ENCODE peak calls at places on chromosomes 5 and 9, in eight cellular contexts. One of them, this sample, is unnamed.

GRCh38 chr5:122112063-122112462 is 17.3 kb upstream of the ZNF474 start:
- DNase-seq in stimulated activated CD4-positive, alpha-beta T cell treated with anti-CD3 and anti-CD28 coated beads, Interleukin-4, amount 100 ng/mL, for 4 hours: no peak
- DNase-seq in left ventricle myocardium superior: no peak
- DNase-seq in activated CD8-positive, alpha-beta memory T cell treated with anti-CD3 and anti-CD28 coated beads, Interleukin-2, amount 50 U/mL, for 4 hours: no peak
- DNase-seq in gastrocnemius medialis: no peak
- DNase-seq in GM04504: no peak
- DNase-seq in GM23338: no peak
- DNase-seq in stimulated activated CD8-positive, alpha-beta memory T cell treated with anti-CD3 and anti-CD28 coated beads, Interleukin-15, amount 100 ng/mL, for 1 hour: no peak
- DNase-seq in this sample: no peak

GRCh38 chr5:34598177-34598794 is 57.8 kb upstream of the RAI14 start:
- DNase-seq in GM23338: no peak
- DNase-seq in left ventricle myocardium superior: no peak
- DNase-seq in gastrocnemius medialis: no peak
- DNase-seq in stimulated activated CD4-positive, alpha-beta T cell treated with anti-CD3 and anti-CD28 coated beads, Interleukin-4, amount 100 ng/mL, for 4 hours: no peak
- DNase-seq in GM04504: peak
- DNase-seq in activated CD8-positive, alpha-beta memory T cell treated with anti-CD3 and anti-CD28 coated beads, Interleukin-2, amount 50 U/mL, for 4 hours: no peak
- DNase-seq in stimulated activated CD8-positive, alpha-beta memory T cell treated with anti-CD3 and anti-CD28 coated beads, Interleukin-15, amount 100 ng/mL, for 1 hour: no peak
- DNase-seq in this sample: no peak

GRCh38 chr5:80369521-80369920 is 38.3 kb upstream of the ZFYVE16 start:
- DNase-seq in stimulated activated CD4-positive, alpha-beta T cell treated with anti-CD3 and anti-CD28 coated beads, Interleukin-4, amount 100 ng/mL, for 4 hours: no peak
- DNase-seq in left ventricle myocardium superior: no peak
- DNase-seq in GM04504: no peak
- DNase-seq in activated CD8-positive, alpha-beta memory T cell treated with anti-CD3 and anti-CD28 coated beads, Interleukin-2, amount 50 U/mL, for 4 hours: no peak
- DNase-seq in stimulated activated CD8-positive, alpha-beta memory T cell treated with anti-CD3 and anti-CD28 coated beads, Interleukin-15, amount 100 ng/mL, for 1 hour: no peak
- DNase-seq in gastrocnemius medialis: no peak
- DNase-seq in GM23338: no peak
- DNase-seq in this sample: no peak

GRCh38 chr9:133846483-133847090 is 108.4 kb upstream of the SARDH start:
- DNase-seq in gastrocnemius medialis: no peak
- DNase-seq in stimulated activated CD8-positive, alpha-beta memory T cell treated with anti-CD3 and anti-CD28 coated beads, Interleukin-15, amount 100 ng/mL, for 1 hour: no peak
- DNase-seq in GM04504: no peak
- DNase-seq in left ventricle myocardium superior: peak
- DNase-seq in GM23338: no peak
- DNase-seq in stimulated activated CD4-positive, alpha-beta T cell treated with anti-CD3 and anti-CD28 coated beads, Interleukin-4, amount 100 ng/mL, for 4 hours: no peak
- DNase-seq in activated CD8-positive, alpha-beta memory T cell treated with anti-CD3 and anti-CD28 coated beads, Interleukin-2, amount 50 U/mL, for 4 hours: no peak
- DNase-seq in this sample: no peak

GRCh38 chr9:125815568-125815967 is 68.4 kb downstream of the PBX3 start:
- DNase-seq in stimulated activated CD4-positive, alpha-beta T cell treated with anti-CD3 and anti-CD28 coated beads, Interleukin-4, amount 100 ng/mL, for 4 hours: no peak
- DNase-seq in left ventricle myocardium superior: no peak
- DNase-seq in gastrocnemius medialis: no peak
- DNase-seq in stimulated activated CD8-positive, alpha-beta memory T cell treated with anti-CD3 and anti-CD28 coated beads, Interleukin-15, amount 100 ng/mL, for 1 hour: no peak
- DNase-seq in GM23338: peak
- DNase-seq in activated CD8-positive, alpha-beta memory T cell treated with anti-CD3 and anti-CD28 coated beads, Interleukin-2, amount 50 U/mL, for 4 hours: no peak
- DNase-seq in GM04504: no peak
- DNase-seq in this sample: no peak

GRCh38 chr5:107040907-107041306 is 629.8 kb downstream of the EFNA5 start:
- DNase-seq in gastrocnemius medialis: no peak
- DNase-seq in stimulated activated CD8-positive, alpha-beta memory T cell treated with anti-CD3 and anti-CD28 coated beads, Interleukin-15, amount 100 ng/mL, for 1 hour: no peak
- DNase-seq in GM04504: no peak
- DNase-seq in left ventricle myocardium superior: no peak
- DNase-seq in activated CD8-positive, alpha-beta memory T cell treated with anti-CD3 and anti-CD28 coated beads, Interleukin-2, amount 50 U/mL, for 4 hours: no peak
- DNase-seq in stimulated activated CD4-positive, alpha-beta T cell treated with anti-CD3 and anti-CD28 coated beads, Interleukin-4, amount 100 ng/mL, for 4 hours: no peak
- DNase-seq in GM23338: no peak
- DNase-seq in this sample: no peak

GRCh38 chr5:154476343-154477213 is 1.4 kb downstream of the HAND1 start:
- DNase-seq in GM23338: peak
- DNase-seq in left ventricle myocardium superior: no peak
- DNase-seq in stimulated activated CD4-positive, alpha-beta T cell treated with anti-CD3 and anti-CD28 coated beads, Interleukin-4, amount 100 ng/mL, for 4 hours: no peak
- DNase-seq in activated CD8-positive, alpha-beta memory T cell treated with anti-CD3 and anti-CD28 coated beads, Interleukin-2, amount 50 U/mL, for 4 hours: no peak
- DNase-seq in gastrocnemius medialis: no peak
- DNase-seq in stimulated activated CD8-positive, alpha-beta memory T cell treated with anti-CD3 and anti-CD28 coated beads, Interleukin-15, amount 100 ng/mL, for 1 hour: no peak
- DNase-seq in GM04504: no peak
- DNase-seq in this sample: no peak

GRCh38 chr9:105846825-105847224 is 152.5 kb downstream of the TMEM38B start:
- DNase-seq in stimulated activated CD8-positive, alpha-beta memory T cell treated with anti-CD3 and anti-CD28 coated beads, Interleukin-15, amount 100 ng/mL, for 1 hour: no peak
- DNase-seq in GM04504: no peak
- DNase-seq in activated CD8-positive, alpha-beta memory T cell treated with anti-CD3 and anti-CD28 coated beads, Interleukin-2, amount 50 U/mL, for 4 hours: no peak
- DNase-seq in gastrocnemius medialis: no peak
- DNase-seq in GM23338: no peak
- DNase-seq in stimulated activated CD4-positive, alpha-beta T cell treated with anti-CD3 and anti-CD28 coated beads, Interleukin-4, amount 100 ng/mL, for 4 hours: no peak
- DNase-seq in left ventricle myocardium superior: no peak
- DNase-seq in this sample: no peak

GRCh38 chr5:154411338-154411737 is 34.5 kb upstream of the SAP30L start:
- DNase-seq in gastrocnemius medialis: peak
- DNase-seq in GM04504: no peak
- DNase-seq in left ventricle myocardium superior: no peak
- DNase-seq in stimulated activated CD4-positive, alpha-beta T cell treated with anti-CD3 and anti-CD28 coated beads, Interleukin-4, amount 100 ng/mL, for 4 hours: no peak
- DNase-seq in GM23338: no peak
- DNase-seq in stimulated activated CD8-positive, alpha-beta memory T cell treated with anti-CD3 and anti-CD28 coated beads, Interleukin-15, amount 100 ng/mL, for 1 hour: no peak
- DNase-seq in activated CD8-positive, alpha-beta memory T cell treated with anti-CD3 and anti-CD28 coated beads, Interleukin-2, amount 50 U/mL, for 4 hours: no peak
- DNase-seq in this sample: no peak

GRCh38 chr5:34998058-34998789 is 49.5 kb downstream of the AGXT2 start:
- DNase-seq in left ventricle myocardium superior: no peak
- DNase-seq in stimulated activated CD8-positive, alpha-beta memory T cell treated with anti-CD3 and anti-CD28 coated beads, Interleukin-15, amount 100 ng/mL, for 1 hour: no peak
- DNase-seq in activated CD8-positive, alpha-beta memory T cell treated with anti-CD3 and anti-CD28 coated beads, Interleukin-2, amount 50 U/mL, for 4 hours: no peak
- DNase-seq in gastrocnemius medialis: no peak
- DNase-seq in GM04504: peak
- DNase-seq in stimulated activated CD4-positive, alpha-beta T cell treated with anti-CD3 and anti-CD28 coated beads, Interleukin-4, amount 100 ng/mL, for 4 hours: no peak
- DNase-seq in GM23338: no peak
- DNase-seq in this sample: no peak

GRCh38 chr5:10920400-10920799 is 159.4 kb upstream of the DAP start:
- DNase-seq in left ventricle myocardium superior: no peak
- DNase-seq in GM23338: no peak
- DNase-seq in stimulated activated CD8-positive, alpha-beta memory T cell treated with anti-CD3 and anti-CD28 coated beads, Interleukin-15, amount 100 ng/mL, for 1 hour: no peak
- DNase-seq in GM04504: no peak
- DNase-seq in activated CD8-positive, alpha-beta memory T cell treated with anti-CD3 and anti-CD28 coated beads, Interleukin-2, amount 50 U/mL, for 4 hours: no peak
- DNase-seq in stimulated activated CD4-positive, alpha-beta T cell treated with anti-CD3 and anti-CD28 coated beads, Interleukin-4, amount 100 ng/mL, for 4 hours: no peak
- DNase-seq in gastrocnemius medialis: no peak
- DNase-seq in this sample: no peak

GRCh38 chr5:177995691-177996595 is at the start of gene PROP1:
- DNase-seq in gastrocnemius medialis: no peak
- DNase-seq in activated CD8-positive, alpha-beta memory T cell treated with anti-CD3 and anti-CD28 coated beads, Interleukin-2, amount 50 U/mL, for 4 hours: no peak
- DNase-seq in GM04504: no peak
- DNase-seq in stimulated activated CD4-positive, alpha-beta T cell treated with anti-CD3 and anti-CD28 coated beads, Interleukin-4, amount 100 ng/mL, for 4 hours: no peak
- DNase-seq in stimulated activated CD8-positive, alpha-beta memory T cell treated with anti-CD3 and anti-CD28 coated beads, Interleukin-15, amount 100 ng/mL, for 1 hour: no peak
- DNase-seq in GM23338: no peak
- DNase-seq in left ventricle myocardium superior: no peak
- DNase-seq in this sample: no peak

GRCh38 chr5:149636191-149636860 is 55.0 kb downstream of the ARHGEF37 start:
- DNase-seq in GM04504: no peak
- DNase-seq in stimulated activated CD4-positive, alpha-beta T cell treated with anti-CD3 and anti-CD28 coated beads, Interleukin-4, amount 100 ng/mL, for 4 hours: no peak
- DNase-seq in gastrocnemius medialis: no peak
- DNase-seq in left ventricle myocardium superior: no peak
- DNase-seq in activated CD8-positive, alpha-beta memory T cell treated with anti-CD3 and anti-CD28 coated beads, Interleukin-2, amount 50 U/mL, for 4 hours: no peak
- DNase-seq in stimulated activated CD8-positive, alpha-beta memory T cell treated with anti-CD3 and anti-CD28 coated beads, Interleukin-15, amount 100 ng/mL, for 1 hour: no peak
- DNase-seq in GM23338: no peak
- DNase-seq in this sample: no peak

GRCh38 chr5:78221964-78222451 is 72.5 kb downstream of the AP3B1 start:
- DNase-seq in GM23338: peak
- DNase-seq in stimulated activated CD8-positive, alpha-beta memory T cell treated with anti-CD3 and anti-CD28 coated beads, Interleukin-15, amount 100 ng/mL, for 1 hour: no peak
- DNase-seq in stimulated activated CD4-positive, alpha-beta T cell treated with anti-CD3 and anti-CD28 coated beads, Interleukin-4, amount 100 ng/mL, for 4 hours: no peak
- DNase-seq in activated CD8-positive, alpha-beta memory T cell treated with anti-CD3 and anti-CD28 coated beads, Interleukin-2, amount 50 U/mL, for 4 hours: no peak
- DNase-seq in left ventricle myocardium superior: no peak
- DNase-seq in GM04504: peak
- DNase-seq in gastrocnemius medialis: no peak
- DNase-seq in this sample: peak

GRCh38 chr5:102754499-102755424 is at the start of gene PAM:
- DNase-seq in GM04504: peak
- DNase-seq in stimulated activated CD8-positive, alpha-beta memory T cell treated with anti-CD3 and anti-CD28 coated beads, Interleukin-15, amount 100 ng/mL, for 1 hour: no peak
- DNase-seq in GM23338: peak
- DNase-seq in stimulated activated CD4-positive, alpha-beta T cell treated with anti-CD3 and anti-CD28 coated beads, Interleukin-4, amount 100 ng/mL, for 4 hours: peak
- DNase-seq in gastrocnemius medialis: peak
- DNase-seq in activated CD8-positive, alpha-beta memory T cell treated with anti-CD3 and anti-CD28 coated beads, Interleukin-2, amount 50 U/mL, for 4 hours: peak
- DNase-seq in left ventricle myocardium superior: peak
- DNase-seq in this sample: no peak

GRCh38 chr5:137342764-137343163 is 156.4 kb downstream of the SPOCK1 start:
- DNase-seq in gastrocnemius medialis: no peak
- DNase-seq in stimulated activated CD4-positive, alpha-beta T cell treated with anti-CD3 and anti-CD28 coated beads, Interleukin-4, amount 100 ng/mL, for 4 hours: no peak
- DNase-seq in stimulated activated CD8-positive, alpha-beta memory T cell treated with anti-CD3 and anti-CD28 coated beads, Interleukin-15, amount 100 ng/mL, for 1 hour: no peak
- DNase-seq in GM04504: no peak
- DNase-seq in activated CD8-positive, alpha-beta memory T cell treated with anti-CD3 and anti-CD28 coated beads, Interleukin-2, amount 50 U/mL, for 4 hours: no peak
- DNase-seq in GM23338: no peak
- DNase-seq in left ventricle myocardium superior: no peak
- DNase-seq in this sample: no peak

GRCh38 chr5:105508519-105508918 is 1945.9 kb upstream of the NUDT12 start:
- DNase-seq in stimulated activated CD4-positive, alpha-beta T cell treated with anti-CD3 and anti-CD28 coated beads, Interleukin-4, amount 100 ng/mL, for 4 hours: no peak
- DNase-seq in activated CD8-positive, alpha-beta memory T cell treated with anti-CD3 and anti-CD28 coated beads, Interleukin-2, amount 50 U/mL, for 4 hours: no peak
- DNase-seq in GM04504: no peak
- DNase-seq in stimulated activated CD8-positive, alpha-beta memory T cell treated with anti-CD3 and anti-CD28 coated beads, Interleukin-15, amount 100 ng/mL, for 1 hour: no peak
- DNase-seq in GM23338: no peak
- DNase-seq in gastrocnemius medialis: no peak
- DNase-seq in left ventricle myocardium superior: no peak
- DNase-seq in this sample: no peak

GRCh38 chr5:172683696-172684464 is 42.8 kb downstream of the NEURL1B start:
- DNase-seq in GM04504: no peak
- DNase-seq in gastrocnemius medialis: no peak
- DNase-seq in left ventricle myocardium superior: peak
- DNase-seq in stimulated activated CD8-positive, alpha-beta memory T cell treated with anti-CD3 and anti-CD28 coated beads, Interleukin-15, amount 100 ng/mL, for 1 hour: peak
- DNase-seq in activated CD8-positive, alpha-beta memory T cell treated with anti-CD3 and anti-CD28 coated beads, Interleukin-2, amount 50 U/mL, for 4 hours: peak
- DNase-seq in GM23338: peak
- DNase-seq in stimulated activated CD4-positive, alpha-beta T cell treated with anti-CD3 and anti-CD28 coated beads, Interleukin-4, amount 100 ng/mL, for 4 hours: peak
- DNase-seq in this sample: no peak

GRCh38 chr9:37002413-37003217 is 31.5 kb downstream of the PAX5 start:
- DNase-seq in stimulated activated CD8-positive, alpha-beta memory T cell treated with anti-CD3 and anti-CD28 coated beads, Interleukin-15, amount 100 ng/mL, for 1 hour: no peak
- DNase-seq in GM04504: no peak
- DNase-seq in left ventricle myocardium superior: no peak
- DNase-seq in gastrocnemius medialis: no peak
- DNase-seq in GM23338: peak
- DNase-seq in stimulated activated CD4-positive, alpha-beta T cell treated with anti-CD3 and anti-CD28 coated beads, Interleukin-4, amount 100 ng/mL, for 4 hours: no peak
- DNase-seq in activated CD8-positive, alpha-beta memory T cell treated with anti-CD3 and anti-CD28 coated beads, Interleukin-2, amount 50 U/mL, for 4 hours: no peak
- DNase-seq in this sample: peak

GRCh38 chr5:180596668-180597231 is 5.5 kb upstream of the SCGB3A1 start:
- DNase-seq in activated CD8-positive, alpha-beta memory T cell treated with anti-CD3 and anti-CD28 coated beads, Interleukin-2, amount 50 U/mL, for 4 hours: no peak
- DNase-seq in left ventricle myocardium superior: no peak
- DNase-seq in gastrocnemius medialis: no peak
- DNase-seq in stimulated activated CD8-positive, alpha-beta memory T cell treated with anti-CD3 and anti-CD28 coated beads, Interleukin-15, amount 100 ng/mL, for 1 hour: no peak
- DNase-seq in stimulated activated CD4-positive, alpha-beta T cell treated with anti-CD3 and anti-CD28 coated beads, Interleukin-4, amount 100 ng/mL, for 4 hours: no peak
- DNase-seq in GM23338: no peak
- DNase-seq in GM04504: no peak
- DNase-seq in this sample: no peak

GRCh38 chr9:87549774-87550173 is 52.1 kb downstream of the DAPK1 start:
- DNase-seq in GM04504: no peak
- DNase-seq in stimulated activated CD4-positive, alpha-beta T cell treated with anti-CD3 and anti-CD28 coated beads, Interleukin-4, amount 100 ng/mL, for 4 hours: no peak
- DNase-seq in left ventricle myocardium superior: no peak
- DNase-seq in activated CD8-positive, alpha-beta memory T cell treated with anti-CD3 and anti-CD28 coated beads, Interleukin-2, amount 50 U/mL, for 4 hours: no peak
- DNase-seq in GM23338: no peak
- DNase-seq in stimulated activated CD8-positive, alpha-beta memory T cell treated with anti-CD3 and anti-CD28 coated beads, Interleukin-15, amount 100 ng/mL, for 1 hour: no peak
- DNase-seq in gastrocnemius medialis: no peak
- DNase-seq in this sample: peak

GRCh38 chr5:1103505-1104326 is 8.1 kb downstream of the SLC12A7 start:
- DNase-seq in stimulated activated CD4-positive, alpha-beta T cell treated with anti-CD3 and anti-CD28 coated beads, Interleukin-4, amount 100 ng/mL, for 4 hours: no peak
- DNase-seq in left ventricle myocardium superior: peak
- DNase-seq in gastrocnemius medialis: peak
- DNase-seq in GM23338: no peak
- DNase-seq in stimulated activated CD8-positive, alpha-beta memory T cell treated with anti-CD3 and anti-CD28 coated beads, Interleukin-15, amount 100 ng/mL, for 1 hour: no peak
- DNase-seq in GM04504: no peak
- DNase-seq in activated CD8-positive, alpha-beta memory T cell treated with anti-CD3 and anti-CD28 coated beads, Interleukin-2, amount 50 U/mL, for 4 hours: no peak
- DNase-seq in this sample: no peak

This sample was measured in OCI-LY7.